ENCODE peak calls at places on chromosomes 12 and 14, in four cellular contexts. One of them, this sample, is unnamed.

GRCh38 chr12:87266305-87266704 is 762.9 kb downstream of the C12orf50 start:
- DNase-seq in H1: no peak
- DNase-seq in HepG2: peak; percentile 1
- DNase-seq in K562: no peak
- DNase-seq in this sample: peak; percentile 27

GRCh38 chr12:7679251-7680045 is 13.7 kb upstream of the APOBEC1 start:
- DNase-seq in H1: no peak
- DNase-seq in HepG2: no peak
- DNase-seq in K562: no peak
- DNase-seq in this sample: no peak

GRCh38 chr14:102333395-102333794 is 13.8 kb downstream of the ZNF839 start:
- DNase-seq in H1: no peak
- DNase-seq in HepG2: no peak
- DNase-seq in K562: no peak
- DNase-seq in this sample: no peak

GRCh38 chr14:44846232-44846824 is 115.4 kb downstream of the KLHL28 start:
- DNase-seq in H1: no peak
- DNase-seq in HepG2: peak; percentile 27
- DNase-seq in K562: peak; percentile 21
- DNase-seq in this sample: peak; percentile 44

GRCh38 chr12:110744697-110745264 is 2.1 kb upstream of the PPP1CC start:
- DNase-seq in H1: no peak
- DNase-seq in HepG2: peak; percentile 55
- DNase-seq in K562: no peak
- DNase-seq in this sample: no peak

GRCh38 chr12:93387780-93388179 is 10.1 kb downstream of the NUDT4 start:
- DNase-seq in H1: no peak
- DNase-seq in HepG2: no peak
- DNase-seq in K562: peak; percentile 46
- DNase-seq in this sample: no peak

GRCh38 chr14:52596861-52597260 is 44.2 kb downstream of the GPR137C start:
- DNase-seq in H1: no peak
- DNase-seq in HepG2: no peak
- DNase-seq in K562: no peak
- DNase-seq in this sample: no peak

GRCh38 chr12:57188090-57188425 is 28.5 kb upstream of the NXPH4 start:
- DNase-seq in H1: no peak
- DNase-seq in HepG2: no peak
- DNase-seq in K562: no peak
- DNase-seq in this sample: no peak

GRCh38 chr14:41403360-41403759 is 203.3 kb upstream of the LRFN5 start:
- DNase-seq in H1: no peak
- DNase-seq in HepG2: no peak
- DNase-seq in K562: no peak
- DNase-seq in this sample: no peak

GRCh38 chr14:99560946-99561683 is 42.9 kb downstream of the CCDC85C start:
- DNase-seq in H1: no peak
- DNase-seq in HepG2: no peak
- DNase-seq in K562: no peak
- DNase-seq in this sample: no peak

GRCh38 chr14:35336171-35337073 is 44.2 kb downstream of the PSMA6 start:
- DNase-seq in H1: peak; percentile 64
- DNase-seq in HepG2: peak; percentile 99
- DNase-seq in K562: peak; percentile 78
- DNase-seq in this sample: peak; percentile 98

GRCh38 chr12:56071648-56072047 is 8.3 kb upstream of the ERBB3 start:
- DNase-seq in H1: no peak
- DNase-seq in HepG2: peak; percentile 56
- DNase-seq in K562: no peak
- DNase-seq in this sample: no peak

GRCh38 chr12:52828156-52829090 is 5.7 kb downstream of the KRT79 start:
- DNase-seq in H1: no peak
- DNase-seq in HepG2: no peak
- DNase-seq in K562: no peak
- DNase-seq in this sample: no peak

GRCh38 chr14:94926176-94926575 is 156.3 kb upstream of the GSC start:
- DNase-seq in H1: no peak
- DNase-seq in HepG2: no peak
- DNase-seq in K562: no peak
- DNase-seq in this sample: no peak

GRCh38 chr14:62462996-62463395 is 582.3 kb downstream of the KCNH5 start:
- DNase-seq in H1: no peak
- DNase-seq in HepG2: no peak
- DNase-seq in K562: no peak
- DNase-seq in this sample: no peak

GRCh38 chr14:70257526-70257925 is 68.8 kb upstream of the SLC8A3 start:
- DNase-seq in H1: peak; percentile 78
- DNase-seq in HepG2: no peak
- DNase-seq in K562: peak; percentile 45
- DNase-seq in this sample: peak; percentile 44

GRCh38 chr12:64608901-64609542 is 1.3 kb upstream of the RASSF3 start:
- DNase-seq in H1: peak; percentile 63
- DNase-seq in HepG2: peak; percentile 58
- DNase-seq in K562: peak; percentile 70
- DNase-seq in this sample: peak; percentile 87

GRCh38 chr12:19988457-19988856 is 379.9 kb upstream of the PDE3A start:
- DNase-seq in H1: no peak
- DNase-seq in HepG2: no peak
- DNase-seq in K562: no peak
- DNase-seq in this sample: peak; percentile 33

GRCh38 chr14:58862421-58862820 is 224.7 kb downstream of the DACT1 start:
- DNase-seq in H1: no peak
- DNase-seq in HepG2: no peak
- DNase-seq in K562: no peak
- DNase-seq in this sample: no peak

GRCh38 chr12:27583981-27584380 is 60.0 kb downstream of the PPFIBP1 start:
- DNase-seq in H1: no peak
- DNase-seq in HepG2: no peak
- DNase-seq in K562: no peak
- DNase-seq in this sample: no peak

GRCh38 chr12:27577688-27578087 is 53.7 kb downstream of the PPFIBP1 start:
- DNase-seq in H1: no peak
- DNase-seq in HepG2: no peak
- DNase-seq in K562: no peak
- DNase-seq in this sample: no peak

GRCh38 chr12:27583057-27583797 is 59.2 kb downstream of the PPFIBP1 start:
- DNase-seq in H1: no peak
- DNase-seq in HepG2: no peak
- DNase-seq in K562: no peak
- DNase-seq in this sample: no peak

GRCh38 chr12:27578689-27579372 is 54.8 kb downstream of the PPFIBP1 start:
- DNase-seq in H1: no peak
- DNase-seq in HepG2: no peak
- DNase-seq in K562: no peak
- DNase-seq in this sample: no peak

GRCh38 chr12:27580561-27581330 is 56.7 kb downstream of the PPFIBP1 start:
- DNase-seq in H1: no peak
- DNase-seq in HepG2: no peak
- DNase-seq in K562: no peak
- DNase-seq in this sample: no peak
- TF ChIP-seq KDM1A in H1: no peak
- TF ChIP-seq KDM1A in HepG2: no peak
- TF ChIP-seq KDM1A in K562: no peak
- TF ChIP-seq KDM1A in this sample: no peak

GRCh38 chr12:48969160-48969771 is 2.3 kb downstream of the WNT10B start:
- DNase-seq in H1: peak; percentile 70
- DNase-seq in HepG2: no peak
- DNase-seq in K562: no peak
- DNase-seq in this sample: no peak
- TF ChIP-seq JUN in H1: no peak
- TF ChIP-seq JUN in HepG2: no peak
- TF ChIP-seq JUN in K562: no peak
- TF ChIP-seq JUN in this sample: no peak

GRCh38 chr12:117367006-117367638 is 5.7 kb upstream of the NOS1 start:
- DNase-seq in H1: peak; percentile 95
- DNase-seq in HepG2: peak; percentile 63
- DNase-seq in K562: peak; percentile 77
- DNase-seq in this sample: peak; percentile 85

GRCh38 chr12:117363263-117363662 is 1.8 kb upstream of the NOS1 start:
- DNase-seq in H1: no peak
- DNase-seq in HepG2: no peak
- DNase-seq in K562: no peak
- DNase-seq in this sample: no peak

GRCh38 chr12:117363953-117364486 is 2.6 kb upstream of the NOS1 start:
- DNase-seq in H1: no peak
- DNase-seq in HepG2: no peak
- DNase-seq in K562: no peak
- DNase-seq in this sample: peak; percentile 49

GRCh38 chr12:117362391-117362790 is 965 bp upstream of the NOS1 start:
- DNase-seq in H1: no peak
- DNase-seq in HepG2: no peak
- DNase-seq in K562: no peak
- DNase-seq in this sample: no peak

DNA sequence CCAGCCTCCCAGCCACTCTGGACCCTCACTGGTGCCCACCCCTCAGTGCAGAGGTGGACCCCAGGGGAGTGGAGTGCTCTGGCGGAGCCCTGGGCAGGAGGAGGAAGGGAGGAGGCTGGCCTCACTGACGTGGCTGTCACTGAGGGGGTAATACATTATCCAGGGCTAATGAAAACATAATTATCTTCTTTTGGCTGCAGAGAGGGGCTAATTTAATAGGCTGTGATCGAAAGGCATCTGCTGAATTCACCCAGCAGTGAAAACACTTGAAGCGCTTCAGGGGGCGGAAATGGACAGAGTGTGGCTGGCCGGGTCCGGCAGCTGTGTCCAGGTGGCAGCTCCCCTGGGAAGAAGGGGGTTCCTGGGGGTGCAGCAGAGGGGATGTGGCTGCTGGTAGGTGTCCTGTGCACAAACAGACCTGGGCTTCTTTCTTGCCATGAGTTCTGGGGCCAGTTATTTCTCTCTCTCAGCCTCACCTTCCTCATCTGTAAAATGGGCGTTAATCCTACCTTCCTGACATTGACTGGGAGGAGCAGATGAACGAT is 3.7 kb upstream of the NOS1 start:
- DNase-seq in H1: no peak
- DNase-seq in HepG2: no peak
- DNase-seq in K562: no peak
- DNase-seq in this sample: no peak
- TF ChIP-seq KDM1A in H1: no peak
- TF ChIP-seq KDM1A in HepG2: no peak
- TF ChIP-seq KDM1A in K562: no peak
- TF ChIP-seq KDM1A in this sample: no peak

GRCh38 chr12:96979532-96979931 is 72.5 kb downstream of the NEDD1 start:
- DNase-seq in H1: no peak
- DNase-seq in HepG2: no peak
- DNase-seq in K562: no peak
- DNase-seq in this sample: no peak

GRCh38 chr12:96986883-96987523 is 79.9 kb downstream of the NEDD1 start:
- DNase-seq in H1: no peak
- DNase-seq in HepG2: peak; percentile 27
- DNase-seq in K562: peak; percentile 23
- DNase-seq in this sample: peak; percentile 51

GRCh38 chr12:96982671-96983070 is 75.6 kb downstream of the NEDD1 start:
- DNase-seq in H1: no peak
- DNase-seq in HepG2: no peak
- DNase-seq in K562: no peak
- DNase-seq in this sample: no peak

GRCh38 chr12:96985515-96986362 is 78.7 kb downstream of the NEDD1 start:
- DNase-seq in H1: peak; percentile 82
- DNase-seq in HepG2: no peak
- DNase-seq in K562: peak; percentile 48
- DNase-seq in this sample: peak; percentile 8

DNA sequence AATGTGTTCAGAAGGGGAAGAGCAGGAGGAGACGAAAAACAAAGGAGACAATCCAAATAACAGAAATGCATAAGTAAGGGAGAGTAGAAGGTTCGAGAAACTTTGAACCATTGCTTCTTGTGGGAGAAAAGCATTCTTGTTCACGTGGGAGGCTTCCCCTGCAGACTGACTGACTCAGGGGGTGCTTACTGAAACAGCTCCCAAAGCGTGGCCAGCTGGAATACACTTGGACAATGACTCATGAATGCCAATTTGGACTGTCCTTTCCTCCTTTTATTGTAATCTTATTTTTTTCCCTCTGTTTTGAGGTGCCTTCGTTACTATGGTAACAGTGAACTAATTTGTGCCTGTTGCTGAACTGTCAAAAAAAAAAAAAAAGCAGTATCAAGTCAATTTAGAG is 74.0 kb downstream of the NEDD1 start:
- DNase-seq in H1: no peak
- DNase-seq in HepG2: no peak
- DNase-seq in K562: no peak
- DNase-seq in this sample: no peak
- TF ChIP-seq JUN in H1: no peak
- TF ChIP-seq JUN in HepG2: no peak
- TF ChIP-seq JUN in K562: no peak
- TF ChIP-seq JUN in this sample: no peak